ENCODE peak calls at places on chromosome 11, in four cellular contexts. One of them, this sample, is unnamed.
A peak's percentile ranks its signal among the peaks of the same experiment; 100 is the strongest.

GRCh38 chr11:113806403-113806802 is 26.8 kb downstream of the CLDN25 start:
- DNase-seq in A549: peak; percentile 35
- DNase-seq in transverse colon: peak; percentile 11
- DNase-seq in heart left ventricle: no peak
- DNase-seq in this sample: no peak

GRCh38 chr11:93236741-93237675 is 39.2 kb upstream of the SLC36A4 start:
- DNase-seq in A549: peak; percentile 50
- DNase-seq in transverse colon: peak; percentile 18
- DNase-seq in heart left ventricle: no peak
- DNase-seq in this sample: no peak

GRCh38 chr11:35165416-35166368 is 26.7 kb downstream of the CD44 start:
- DNase-seq in A549: peak; percentile 31
- DNase-seq in transverse colon: peak; percentile 73
- DNase-seq in heart left ventricle: no peak
- DNase-seq in this sample: peak; percentile 78

GRCh38 chr11:36619502-36619901 is 21.5 kb upstream of the RAG2 start:
- DNase-seq in A549: no peak
- DNase-seq in transverse colon: no peak
- DNase-seq in heart left ventricle: no peak
- DNase-seq in this sample: no peak

GRCh38 chr11:128956401-128957203 is 13.9 kb upstream of the TP53AIP1 start:
- DNase-seq in A549: peak; percentile 76
- DNase-seq in transverse colon: peak; percentile 23
- DNase-seq in heart left ventricle: no peak
- DNase-seq in this sample: no peak

GRCh38 chr11:119416606-119417580 is 6.1 kb downstream of the THY1 start:
- DNase-seq in A549: no peak
- DNase-seq in transverse colon: no peak
- DNase-seq in heart left ventricle: no peak
- DNase-seq in this sample: no peak

GRCh38 chr11:47415949-47416472 is 7.6 kb downstream of the SLC39A13 start:
- DNase-seq in A549: peak; percentile 37
- DNase-seq in transverse colon: peak; percentile 78
- DNase-seq in heart left ventricle: peak; percentile 86
- DNase-seq in this sample: peak; percentile 94

GRCh38 chr11:13682212-13682611 is 13.7 kb downstream of the FAR1 start:
- DNase-seq in A549: no peak
- DNase-seq in transverse colon: no peak
- DNase-seq in heart left ventricle: no peak
- DNase-seq in this sample: no peak

GRCh38 chr11:111166655-111167054 is 78.9 kb upstream of the POU2AF2 start:
- DNase-seq in A549: no peak
- DNase-seq in transverse colon: no peak
- DNase-seq in heart left ventricle: no peak
- DNase-seq in this sample: no peak

GRCh38 chr11:121253951-121254350 is 38.6 kb upstream of the SC5D start:
- DNase-seq in A549: no peak
- DNase-seq in transverse colon: no peak
- DNase-seq in heart left ventricle: no peak
- DNase-seq in this sample: no peak

GRCh38 chr11:96000064-96000463 is 76.2 kb upstream of the MTMR2 start:
- DNase-seq in A549: no peak
- DNase-seq in transverse colon: no peak
- DNase-seq in heart left ventricle: no peak
- DNase-seq in this sample: no peak

GRCh38 chr11:117529767-117530166 is 202.1 kb downstream of the CEP164 start:
- DNase-seq in A549: no peak
- DNase-seq in transverse colon: no peak
- DNase-seq in heart left ventricle: no peak
- DNase-seq in this sample: no peak

GRCh38 chr11:100624346-100624745 is 62.7 kb upstream of the ARHGAP42 start:
- DNase-seq in A549: no peak
- DNase-seq in transverse colon: no peak
- DNase-seq in heart left ventricle: no peak
- DNase-seq in this sample: no peak

DNA sequence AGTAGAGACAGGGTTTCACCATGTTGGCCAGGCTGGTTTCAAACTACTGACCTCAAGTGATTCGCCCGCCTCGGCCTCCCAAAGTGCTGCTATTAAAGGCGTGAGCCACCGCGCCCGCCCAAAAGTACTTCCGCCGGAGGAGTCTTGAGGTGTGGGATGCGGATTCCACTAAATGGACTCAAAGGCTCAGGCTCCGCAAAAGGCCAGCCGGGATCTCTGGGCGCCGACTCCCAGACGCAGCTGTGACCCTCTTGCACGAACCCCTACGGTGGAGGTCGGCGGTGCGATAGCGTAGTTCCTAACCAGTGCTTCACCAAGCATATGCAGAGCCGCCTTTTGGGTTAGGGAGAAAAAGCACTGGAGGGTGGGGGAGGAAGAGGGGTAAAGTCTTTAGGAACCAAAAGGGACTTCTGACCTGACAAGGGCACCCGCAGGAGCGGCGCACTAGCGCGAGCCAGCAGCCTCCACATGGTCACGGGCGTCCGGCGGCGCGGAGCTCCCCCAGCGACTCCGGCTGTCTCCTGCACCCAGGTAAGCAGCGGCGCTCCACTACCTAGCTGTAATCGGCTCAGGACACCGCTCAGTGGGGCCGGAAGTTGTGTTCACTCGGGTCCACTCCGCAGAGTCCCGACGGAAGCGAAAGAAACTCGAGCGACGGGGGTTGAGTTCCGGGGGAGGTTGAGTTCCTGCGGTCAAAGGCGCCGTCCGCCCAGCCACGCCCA is at the start of gene MRPL16:
- DNase-seq in A549: peak; percentile 92
- DNase-seq in transverse colon: peak; percentile 94
- DNase-seq in heart left ventricle: peak; percentile 87
- DNase-seq in this sample: peak; percentile 82
- TF ChIP-seq POLR2A in A549: peak; percentile 78
- TF ChIP-seq POLR2A in transverse colon: peak; percentile 79
- TF ChIP-seq POLR2A in heart left ventricle: peak; percentile 48
- TF ChIP-seq POLR2A in this sample: no peak

GRCh38 chr11:125364085-125364822 is 131.8 kb downstream of the FEZ1 start:
- DNase-seq in A549: no peak
- DNase-seq in transverse colon: no peak
- DNase-seq in heart left ventricle: no peak
- DNase-seq in this sample: no peak
- TF ChIP-seq CTCF in A549: no peak
- TF ChIP-seq CTCF in transverse colon: no peak
- TF ChIP-seq CTCF in heart left ventricle: no peak
- TF ChIP-seq CTCF in this sample: no peak

GRCh38 chr11:26599421-26599820 is 27.4 kb upstream of the MUC15 start:
- DNase-seq in A549: peak; percentile 32
- DNase-seq in transverse colon: no peak
- DNase-seq in heart left ventricle: no peak
- DNase-seq in this sample: no peak
- TF ChIP-seq POLR2A in A549: no peak
- TF ChIP-seq POLR2A in transverse colon: no peak
- TF ChIP-seq POLR2A in heart left ventricle: no peak
- TF ChIP-seq POLR2A in this sample: no peak

GRCh38 chr11:62077136-62077535 is 46.7 kb upstream of the INCENP start:
- DNase-seq in A549: no peak
- DNase-seq in transverse colon: no peak
- DNase-seq in heart left ventricle: no peak
- DNase-seq in this sample: no peak

GRCh38 chr11:62081378-62082291 is 42.2 kb upstream of the INCENP start:
- DNase-seq in A549: peak; percentile 72
- DNase-seq in transverse colon: peak; percentile 86
- DNase-seq in heart left ventricle: peak; percentile 80
- DNase-seq in this sample: peak; percentile 97

GRCh38 chr11:62087694-62088093 is 36.1 kb upstream of the INCENP start:
- DNase-seq in A549: no peak
- DNase-seq in transverse colon: no peak
- DNase-seq in heart left ventricle: no peak
- DNase-seq in this sample: no peak

GRCh38 chr11:62082292-62082657 is 41.5 kb upstream of the INCENP start:
- DNase-seq in A549: no peak
- DNase-seq in transverse colon: no peak
- DNase-seq in heart left ventricle: no peak
- DNase-seq in this sample: no peak
- TF ChIP-seq CTCF in A549: no peak
- TF ChIP-seq CTCF in transverse colon: no peak
- TF ChIP-seq CTCF in heart left ventricle: no peak
- TF ChIP-seq CTCF in this sample: no peak

GRCh38 chr11:33015621-33016551 is at the start of gene DEPDC7:
- DNase-seq in A549: peak; percentile 92
- DNase-seq in transverse colon: peak; percentile 90
- DNase-seq in heart left ventricle: peak; percentile 75
- DNase-seq in this sample: peak; percentile 97
- TF ChIP-seq POLR2A in A549: peak; percentile 78
- TF ChIP-seq POLR2A in transverse colon: no peak
- TF ChIP-seq POLR2A in heart left ventricle: peak; percentile 39
- TF ChIP-seq POLR2A in this sample: no peak

GRCh38 chr11:10379022-10379421 is 74.1 kb downstream of the ADM start:
- DNase-seq in A549: no peak
- DNase-seq in transverse colon: no peak
- DNase-seq in heart left ventricle: no peak
- DNase-seq in this sample: no peak
- TF ChIP-seq CTCF in A549: no peak
- TF ChIP-seq CTCF in transverse colon: no peak
- TF ChIP-seq CTCF in heart left ventricle: no peak
- TF ChIP-seq CTCF in this sample: no peak

GRCh38 chr11:46346886-46347636 is at the start of gene DGKZ:
- DNase-seq in A549: peak; percentile 82
- DNase-seq in transverse colon: peak; percentile 90
- DNase-seq in heart left ventricle: peak; percentile 88
- DNase-seq in this sample: peak; percentile 79
- TF ChIP-seq POLR2A in A549: peak; percentile 49
- TF ChIP-seq POLR2A in transverse colon: no peak
- TF ChIP-seq POLR2A in heart left ventricle: peak; percentile 65
- TF ChIP-seq POLR2A in this sample: no peak